ENCODE peak calls at places on chromosomes 13 and 19, in six cellular contexts. One of them, this sample, is unnamed.

GRCh38 chr19:55176116-55176515 is 4.0 kb downstream of the SYT5 start:
- DNase-seq in astrocyte of the hippocampus: no peak
- DNase-seq in brain microvascular endothelial cell: no peak
- DNase-seq in stimulated activated CD8-positive, alpha-beta memory T cell treated with anti-CD3 and anti-CD28 coated beads, Interleukin-7, amount 100 ng/mL, for 1 hour: no peak
- DNase-seq in neural crest cell: no peak
- DNase-seq in foreskin fibroblast: no peak
- DNase-seq in this sample: no peak

GRCh38 chr19:48111280-48111679 is 663 bp upstream of the PLA2G4C start:
- DNase-seq in brain microvascular endothelial cell: no peak
- DNase-seq in stimulated activated CD8-positive, alpha-beta memory T cell treated with anti-CD3 and anti-CD28 coated beads, Interleukin-7, amount 100 ng/mL, for 1 hour: no peak
- DNase-seq in neural crest cell: no peak
- DNase-seq in astrocyte of the hippocampus: no peak
- DNase-seq in foreskin fibroblast: no peak
- DNase-seq in this sample: no peak

GRCh38 chr19:48685583-48685982 is 10.2 kb upstream of the FUT2 start:
- DNase-seq in brain microvascular endothelial cell: no peak
- DNase-seq in astrocyte of the hippocampus: no peak
- DNase-seq in foreskin fibroblast: no peak
- DNase-seq in stimulated activated CD8-positive, alpha-beta memory T cell treated with anti-CD3 and anti-CD28 coated beads, Interleukin-7, amount 100 ng/mL, for 1 hour: no peak
- DNase-seq in neural crest cell: no peak
- DNase-seq in this sample: no peak

GRCh38 chr13:73136776-73137175 is 78.0 kb downstream of the KLF5 start:
- DNase-seq in stimulated activated CD8-positive, alpha-beta memory T cell treated with anti-CD3 and anti-CD28 coated beads, Interleukin-7, amount 100 ng/mL, for 1 hour: no peak
- DNase-seq in brain microvascular endothelial cell: no peak
- DNase-seq in neural crest cell: no peak
- DNase-seq in foreskin fibroblast: peak
- DNase-seq in astrocyte of the hippocampus: no peak
- DNase-seq in this sample: no peak

GRCh38 chr19:1038995-1039645 is 787 bp upstream of the ABCA7 start:
- DNase-seq in brain microvascular endothelial cell: no peak
- DNase-seq in stimulated activated CD8-positive, alpha-beta memory T cell treated with anti-CD3 and anti-CD28 coated beads, Interleukin-7, amount 100 ng/mL, for 1 hour: no peak
- DNase-seq in neural crest cell: no peak
- DNase-seq in astrocyte of the hippocampus: no peak
- DNase-seq in foreskin fibroblast: peak
- DNase-seq in this sample: no peak

GRCh38 chr13:113398963-113399754 is 35.2 kb upstream of the GRTP1 start:
- DNase-seq in astrocyte of the hippocampus: peak
- DNase-seq in neural crest cell: no peak
- DNase-seq in foreskin fibroblast: peak
- DNase-seq in stimulated activated CD8-positive, alpha-beta memory T cell treated with anti-CD3 and anti-CD28 coated beads, Interleukin-7, amount 100 ng/mL, for 1 hour: no peak
- DNase-seq in brain microvascular endothelial cell: peak
- DNase-seq in this sample: no peak

GRCh38 chr13:108345016-108345415 is 75.5 kb downstream of the TNFSF13B start:
- DNase-seq in foreskin fibroblast: no peak
- DNase-seq in brain microvascular endothelial cell: no peak
- DNase-seq in neural crest cell: no peak
- DNase-seq in stimulated activated CD8-positive, alpha-beta memory T cell treated with anti-CD3 and anti-CD28 coated beads, Interleukin-7, amount 100 ng/mL, for 1 hour: no peak
- DNase-seq in astrocyte of the hippocampus: no peak
- DNase-seq in this sample: no peak

GRCh38 chr13:51221674-51222509 is at the start of gene FAM124A:
- DNase-seq in astrocyte of the hippocampus: peak
- DNase-seq in brain microvascular endothelial cell: no peak
- DNase-seq in foreskin fibroblast: peak
- DNase-seq in stimulated activated CD8-positive, alpha-beta memory T cell treated with anti-CD3 and anti-CD28 coated beads, Interleukin-7, amount 100 ng/mL, for 1 hour: no peak
- DNase-seq in neural crest cell: no peak
- DNase-seq in this sample: no peak

GRCh38 chr19:50025794-50026549 is at the start of gene ZNF473:
- DNase-seq in neural crest cell: peak
- DNase-seq in astrocyte of the hippocampus: peak
- DNase-seq in foreskin fibroblast: peak
- DNase-seq in stimulated activated CD8-positive, alpha-beta memory T cell treated with anti-CD3 and anti-CD28 coated beads, Interleukin-7, amount 100 ng/mL, for 1 hour: peak
- DNase-seq in brain microvascular endothelial cell: peak
- DNase-seq in this sample: peak

GRCh38 chr19:45954132-45954531 is 19.5 kb downstream of the NOVA2 start:
- DNase-seq in astrocyte of the hippocampus: peak
- DNase-seq in stimulated activated CD8-positive, alpha-beta memory T cell treated with anti-CD3 and anti-CD28 coated beads, Interleukin-7, amount 100 ng/mL, for 1 hour: no peak
- DNase-seq in neural crest cell: peak
- DNase-seq in brain microvascular endothelial cell: no peak
- DNase-seq in foreskin fibroblast: no peak
- DNase-seq in this sample: no peak

GRCh38 chr19:17333611-17334413 is 843 bp downstream of the ANO8 start:
- DNase-seq in foreskin fibroblast: peak
- DNase-seq in neural crest cell: no peak
- DNase-seq in stimulated activated CD8-positive, alpha-beta memory T cell treated with anti-CD3 and anti-CD28 coated beads, Interleukin-7, amount 100 ng/mL, for 1 hour: peak
- DNase-seq in brain microvascular endothelial cell: peak
- DNase-seq in astrocyte of the hippocampus: peak
- DNase-seq in this sample: no peak

GRCh38 chr19:532578-533484 is 1.3 kb downstream of the CDC34 start:
- DNase-seq in astrocyte of the hippocampus: peak
- DNase-seq in foreskin fibroblast: peak
- DNase-seq in neural crest cell: peak
- DNase-seq in stimulated activated CD8-positive, alpha-beta memory T cell treated with anti-CD3 and anti-CD28 coated beads, Interleukin-7, amount 100 ng/mL, for 1 hour: no peak
- DNase-seq in brain microvascular endothelial cell: peak
- DNase-seq in this sample: no peak

GRCh38 chr13:26449063-26449848 is 108.2 kb upstream of the WASF3 start:
- DNase-seq in neural crest cell: no peak
- DNase-seq in astrocyte of the hippocampus: no peak
- DNase-seq in brain microvascular endothelial cell: no peak
- DNase-seq in foreskin fibroblast: no peak
- DNase-seq in stimulated activated CD8-positive, alpha-beta memory T cell treated with anti-CD3 and anti-CD28 coated beads, Interleukin-7, amount 100 ng/mL, for 1 hour: no peak
- DNase-seq in this sample: no peak

GRCh38 chr19:604355-604754 is 14.7 kb downstream of the HCN2 start:
- DNase-seq in astrocyte of the hippocampus: no peak
- DNase-seq in neural crest cell: no peak
- DNase-seq in foreskin fibroblast: no peak
- DNase-seq in brain microvascular endothelial cell: no peak
- DNase-seq in stimulated activated CD8-positive, alpha-beta memory T cell treated with anti-CD3 and anti-CD28 coated beads, Interleukin-7, amount 100 ng/mL, for 1 hour: no peak
- DNase-seq in this sample: no peak

GRCh38 chr13:77492982-77493381 is 42.5 kb upstream of the SCEL start:
- DNase-seq in brain microvascular endothelial cell: peak
- DNase-seq in astrocyte of the hippocampus: peak
- DNase-seq in stimulated activated CD8-positive, alpha-beta memory T cell treated with anti-CD3 and anti-CD28 coated beads, Interleukin-7, amount 100 ng/mL, for 1 hour: no peak
- DNase-seq in foreskin fibroblast: peak
- DNase-seq in neural crest cell: no peak
- DNase-seq in this sample: no peak

GRCh38 chr13:105847532-105848295 is 687.7 kb downstream of the EFNB2 start:
- DNase-seq in neural crest cell: no peak
- DNase-seq in stimulated activated CD8-positive, alpha-beta memory T cell treated with anti-CD3 and anti-CD28 coated beads, Interleukin-7, amount 100 ng/mL, for 1 hour: no peak
- DNase-seq in foreskin fibroblast: peak
- DNase-seq in astrocyte of the hippocampus: peak
- DNase-seq in brain microvascular endothelial cell: no peak
- DNase-seq in this sample: peak

GRCh38 chr13:112928958-112929777 is 39.8 kb upstream of the MCF2L start:
- DNase-seq in foreskin fibroblast: peak
- DNase-seq in brain microvascular endothelial cell: peak
- DNase-seq in stimulated activated CD8-positive, alpha-beta memory T cell treated with anti-CD3 and anti-CD28 coated beads, Interleukin-7, amount 100 ng/mL, for 1 hour: no peak
- DNase-seq in neural crest cell: no peak
- DNase-seq in astrocyte of the hippocampus: peak
- DNase-seq in this sample: no peak

GRCh38 chr13:107864543-107865460 is 350.5 kb downstream of the LIG4 start:
- DNase-seq in foreskin fibroblast: peak
- DNase-seq in brain microvascular endothelial cell: peak
- DNase-seq in astrocyte of the hippocampus: peak
- DNase-seq in stimulated activated CD8-positive, alpha-beta memory T cell treated with anti-CD3 and anti-CD28 coated beads, Interleukin-7, amount 100 ng/mL, for 1 hour: no peak
- DNase-seq in neural crest cell: peak
- DNase-seq in this sample: no peak

GRCh38 chr13:112655898-112656297 is 33.9 kb upstream of the ATP11A start:
- DNase-seq in brain microvascular endothelial cell: no peak
- DNase-seq in astrocyte of the hippocampus: no peak
- DNase-seq in neural crest cell: no peak
- DNase-seq in stimulated activated CD8-positive, alpha-beta memory T cell treated with anti-CD3 and anti-CD28 coated beads, Interleukin-7, amount 100 ng/mL, for 1 hour: no peak
- DNase-seq in foreskin fibroblast: no peak
- DNase-seq in this sample: no peak

GRCh38 chr13:22569830-22570229 is 610.9 kb upstream of the SGCG start:
- DNase-seq in neural crest cell: no peak
- DNase-seq in astrocyte of the hippocampus: peak
- DNase-seq in brain microvascular endothelial cell: no peak
- DNase-seq in stimulated activated CD8-positive, alpha-beta memory T cell treated with anti-CD3 and anti-CD28 coated beads, Interleukin-7, amount 100 ng/mL, for 1 hour: no peak
- DNase-seq in foreskin fibroblast: no peak
- DNase-seq in this sample: no peak

GRCh38 chr13:113053376-113053775 is 52.2 kb upstream of the F7 start:
- DNase-seq in astrocyte of the hippocampus: no peak
- DNase-seq in foreskin fibroblast: no peak
- DNase-seq in neural crest cell: no peak
- DNase-seq in brain microvascular endothelial cell: no peak
- DNase-seq in stimulated activated CD8-positive, alpha-beta memory T cell treated with anti-CD3 and anti-CD28 coated beads, Interleukin-7, amount 100 ng/mL, for 1 hour: no peak
- DNase-seq in this sample: no peak

GRCh38 chr13:93744886-93745285 is 518.3 kb downstream of the GPC6 start:
- DNase-seq in brain microvascular endothelial cell: no peak
- DNase-seq in astrocyte of the hippocampus: no peak
- DNase-seq in foreskin fibroblast: no peak
- DNase-seq in stimulated activated CD8-positive, alpha-beta memory T cell treated with anti-CD3 and anti-CD28 coated beads, Interleukin-7, amount 100 ng/mL, for 1 hour: no peak
- DNase-seq in neural crest cell: no peak
- DNase-seq in this sample: no peak

GRCh38 chr13:58574791-58575190 is 943.2 kb downstream of the PCDH17 start:
- DNase-seq in brain microvascular endothelial cell: no peak
- DNase-seq in stimulated activated CD8-positive, alpha-beta memory T cell treated with anti-CD3 and anti-CD28 coated beads, Interleukin-7, amount 100 ng/mL, for 1 hour: no peak
- DNase-seq in astrocyte of the hippocampus: no peak
- DNase-seq in foreskin fibroblast: no peak
- DNase-seq in neural crest cell: no peak
- DNase-seq in this sample: no peak

GRCh38 chr19:40413291-40413994 is at the start of gene PRX:
- DNase-seq in neural crest cell: no peak
- DNase-seq in brain microvascular endothelial cell: no peak
- DNase-seq in foreskin fibroblast: no peak
- DNase-seq in stimulated activated CD8-positive, alpha-beta memory T cell treated with anti-CD3 and anti-CD28 coated beads, Interleukin-7, amount 100 ng/mL, for 1 hour: no peak
- DNase-seq in astrocyte of the hippocampus: peak
- DNase-seq in this sample: no peak

GRCh38 chr19:48933382-48933932 is at the start of gene DHDH:
- DNase-seq in brain microvascular endothelial cell: peak
- DNase-seq in foreskin fibroblast: peak
- DNase-seq in neural crest cell: peak
- DNase-seq in stimulated activated CD8-positive, alpha-beta memory T cell treated with anti-CD3 and anti-CD28 coated beads, Interleukin-7, amount 100 ng/mL, for 1 hour: peak
- DNase-seq in astrocyte of the hippocampus: peak
- DNase-seq in this sample: no peak

GRCh38 chr13:21181671-21182070 is 5.2 kb downstream of the MRPL57 start:
- DNase-seq in stimulated activated CD8-positive, alpha-beta memory T cell treated with anti-CD3 and anti-CD28 coated beads, Interleukin-7, amount 100 ng/mL, for 1 hour: no peak
- DNase-seq in neural crest cell: no peak
- DNase-seq in astrocyte of the hippocampus: no peak
- DNase-seq in foreskin fibroblast: no peak
- DNase-seq in brain microvascular endothelial cell: no peak
- DNase-seq in this sample: no peak

GRCh38 chr13:53010374-53011105 is 18.1 kb upstream of the OLFM4 start:
- DNase-seq in stimulated activated CD8-positive, alpha-beta memory T cell treated with anti-CD3 and anti-CD28 coated beads, Interleukin-7, amount 100 ng/mL, for 1 hour: no peak
- DNase-seq in foreskin fibroblast: no peak
- DNase-seq in brain microvascular endothelial cell: no peak
- DNase-seq in neural crest cell: no peak
- DNase-seq in astrocyte of the hippocampus: peak
- DNase-seq in this sample: no peak

GRCh38 chr13:109155301-109155761 is 525.9 kb downstream of the MYO16 start:
- DNase-seq in neural crest cell: no peak
- DNase-seq in foreskin fibroblast: no peak
- DNase-seq in stimulated activated CD8-positive, alpha-beta memory T cell treated with anti-CD3 and anti-CD28 coated beads, Interleukin-7, amount 100 ng/mL, for 1 hour: no peak
- DNase-seq in brain microvascular endothelial cell: peak
- DNase-seq in astrocyte of the hippocampus: peak
- DNase-seq in this sample: no peak

GRCh38 chr19:10975374-10976036 is 14.7 kb downstream of the SMARCA4 start:
- DNase-seq in neural crest cell: no peak
- DNase-seq in stimulated activated CD8-positive, alpha-beta memory T cell treated with anti-CD3 and anti-CD28 coated beads, Interleukin-7, amount 100 ng/mL, for 1 hour: no peak
- DNase-seq in foreskin fibroblast: peak
- DNase-seq in astrocyte of the hippocampus: peak
- DNase-seq in brain microvascular endothelial cell: peak
- DNase-seq in this sample: no peak

GRCh38 chr19:46944918-46945628 is 74.6 kb upstream of the NPAS1 start:
- DNase-seq in neural crest cell: peak
- DNase-seq in stimulated activated CD8-positive, alpha-beta memory T cell treated with anti-CD3 and anti-CD28 coated beads, Interleukin-7, amount 100 ng/mL, for 1 hour: no peak
- DNase-seq in brain microvascular endothelial cell: peak
- DNase-seq in foreskin fibroblast: peak
- DNase-seq in astrocyte of the hippocampus: peak
- DNase-seq in this sample: no peak

GRCh38 chr19:30696514-30696913 is 324.3 kb downstream of the ZNF536 start:
- DNase-seq in astrocyte of the hippocampus: no peak
- DNase-seq in neural crest cell: peak
- DNase-seq in brain microvascular endothelial cell: no peak
- DNase-seq in foreskin fibroblast: no peak
- DNase-seq in stimulated activated CD8-positive, alpha-beta memory T cell treated with anti-CD3 and anti-CD28 coated beads, Interleukin-7, amount 100 ng/mL, for 1 hour: no peak
- DNase-seq in this sample: no peak

GRCh38 chr13:27401210-27401609 is 23.2 kb upstream of the GTF3A start:
- DNase-seq in astrocyte of the hippocampus: no peak
- DNase-seq in neural crest cell: no peak
- DNase-seq in brain microvascular endothelial cell: no peak
- DNase-seq in stimulated activated CD8-positive, alpha-beta memory T cell treated with anti-CD3 and anti-CD28 coated beads, Interleukin-7, amount 100 ng/mL, for 1 hour: no peak
- DNase-seq in foreskin fibroblast: no peak
- DNase-seq in this sample: no peak

GRCh38 chr19:31988256-31988655 is 357.2 kb upstream of the ZNF507 start:
- DNase-seq in neural crest cell: no peak
- DNase-seq in astrocyte of the hippocampus: no peak
- DNase-seq in brain microvascular endothelial cell: no peak
- DNase-seq in foreskin fibroblast: no peak
- DNase-seq in stimulated activated CD8-positive, alpha-beta memory T cell treated with anti-CD3 and anti-CD28 coated beads, Interleukin-7, amount 100 ng/mL, for 1 hour: no peak
- DNase-seq in this sample: no peak

GRCh38 chr13:109900320-109900719 is 113.9 kb upstream of the IRS2 start:
- DNase-seq in foreskin fibroblast: no peak
- DNase-seq in astrocyte of the hippocampus: no peak
- DNase-seq in brain microvascular endothelial cell: no peak
- DNase-seq in stimulated activated CD8-positive, alpha-beta memory T cell treated with anti-CD3 and anti-CD28 coated beads, Interleukin-7, amount 100 ng/mL, for 1 hour: no peak
- DNase-seq in neural crest cell: no peak
- DNase-seq in this sample: no peak

GRCh38 chr13:100566543-100566942 is 22.0 kb downstream of the GGACT start:
- DNase-seq in stimulated activated CD8-positive, alpha-beta memory T cell treated with anti-CD3 and anti-CD28 coated beads, Interleukin-7, amount 100 ng/mL, for 1 hour: no peak
- DNase-seq in neural crest cell: no peak
- DNase-seq in brain microvascular endothelial cell: no peak
- DNase-seq in astrocyte of the hippocampus: peak
- DNase-seq in foreskin fibroblast: peak
- DNase-seq in this sample: no peak

This sample was measured in cerebellar nuclear complex.